ENCODE peak calls at places on chromosomes 7 and 10, in six cellular contexts. K is HCT116, B is spleen, Q is stomach, A is prostate gland, G is upper lobe of left lung. Y is an unnamed sample.

GRCh38 chr10:119199231-119199992 is 8.0 kb upstream of the GRK5 start:
- DNase-seq in K (peak), B (no peak), Q (peak), A (peak), G (no peak), Y (no peak)

GRCh38 chr7:4136036-4136435 is 546.1 kb upstream of the FOXK1 start:
- DNase-seq in K (no peak), B (peak), Q (no peak), A (no peak), G (no peak), Y (no peak)

GRCh38 chr10:71845410-71846406 is 5.3 kb downstream of the PSAP start:
- DNase-seq in K (no peak), B (no peak), Q (no peak), A (no peak), G (no peak), Y (no peak)

GRCh38 chr10:8420182-8420581 is 365.7 kb downstream of the GATA3 start:
- DNase-seq in K (no peak), B (no peak), Q (no peak), A (no peak), G (no peak), Y (no peak)

GRCh38 chr10:83539528-83540308 is 599.6 kb upstream of the GHITM start:
- DNase-seq in K (no peak), B (no peak), Q (no peak), A (no peak), G (no peak), Y (no peak)

GRCh38 chr10:48377751-48378585 is 71.5 kb downstream of the MAPK8 start:
- DNase-seq in K (no peak), B (no peak), Q (no peak), A (no peak), G (no peak), Y (no peak)

GRCh38 chr10:12408472-12408871 is 59.1 kb downstream of the CAMK1D start:
- DNase-seq in K (no peak), B (no peak), Q (no peak), A (no peak), G (no peak), Y (no peak)

GRCh38 chr7:151503902-151504714 is 15.6 kb downstream of the RHEB start:
- DNase-seq in K (no peak), B (no peak), Q (no peak), A (peak), G (no peak), Y (no peak)

DNA sequence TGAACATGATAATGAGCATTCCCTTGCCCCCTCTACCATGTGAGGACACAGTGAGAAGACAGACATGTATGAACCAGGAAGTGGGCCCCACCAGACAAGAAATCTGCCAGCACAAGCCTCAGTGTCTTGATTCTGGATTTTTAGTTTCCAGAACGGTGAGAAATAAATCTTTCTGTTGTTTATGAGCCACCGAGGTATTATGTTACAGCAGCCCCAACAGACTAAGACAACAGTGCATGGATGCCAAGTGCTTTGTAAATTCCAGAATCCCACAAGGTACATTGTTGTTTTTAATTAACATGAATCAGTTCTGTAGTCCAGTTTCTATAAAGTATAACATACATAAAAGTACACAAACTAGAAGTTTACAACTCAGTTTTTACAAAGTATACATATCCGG is 162.2 kb downstream of the ARHGAP21 start:
- DNase-seq in K (no peak), B (no peak), Q (no peak), A (peak), G (no peak), Y (no peak)
- TF ChIP-seq POLR2A in K (no peak), B (no peak), Q (no peak), A (no peak), G (no peak), Y (no peak)

GRCh38 chr7:74483402-74484336 is 30.0 kb downstream of the GTF2IRD1 start:
- DNase-seq in K (no peak), B (no peak), Q (no peak), A (no peak), G (no peak), Y (no peak)
- TF ChIP-seq POLR2AphosphoS5 in K (no peak), B (no peak), Q (no peak), A (peak), G (no peak), Y (no peak)

GRCh38 chr7:8228068-8228467 is 33.9 kb downstream of the ICA1 start:
- DNase-seq in K (no peak), B (no peak), Q (no peak), A (no peak), G (no peak), Y (no peak)

GRCh38 chr7:8229927-8230326 is 32.0 kb downstream of the ICA1 start:
- DNase-seq in K (no peak), B (no peak), Q (no peak), A (no peak), G (no peak), Y (no peak)

GRCh38 chr7:8228766-8229674 is 32.9 kb downstream of the ICA1 start:
- DNase-seq in K (no peak), B (no peak), Q (no peak), A (no peak), G (no peak), Y (no peak)

GRCh38 chr7:8236781-8237407 is 25.1 kb downstream of the ICA1 start:
- DNase-seq in K (no peak), B (no peak), Q (no peak), A (no peak), G (no peak), Y (no peak)

GRCh38 chr7:8232999-8233847 is 28.7 kb downstream of the ICA1 start:
- DNase-seq in K (no peak), B (no peak), Q (no peak), A (no peak), G (no peak), Y (no peak)
- TF ChIP-seq POLR2A in K (no peak), B (no peak), Q (no peak), A (no peak), G (no peak), Y (no peak)

GRCh38 chr10:132401396-132402168 is 4.6 kb downstream of the PWWP2B start:
- DNase-seq in K (no peak), B (peak), Q (peak), A (no peak), G (peak), Y (no peak)
- TF ChIP-seq POLR2AphosphoS5 in K (no peak), B (peak), Q (peak), A (peak), G (peak), Y (no peak)

GRCh38 chr10:89391882-89392756 is at the start of gene IFIT1:
- DNase-seq in K (peak), B (no peak), Q (peak), A (peak), G (no peak), Y (no peak)
- TF ChIP-seq POLR2A in K (peak), B (no peak), Q (no peak), A (peak), G (no peak), Y (no peak)

GRCh38 chr7:43583424-43584199 is 704 bp downstream of the STK17A start:
- DNase-seq in K (no peak), B (peak), Q (peak), A (peak), G (peak), Y (peak)
- TF ChIP-seq POLR2AphosphoS5 in K (peak), B (peak), Q (peak), A (no peak), G (no peak), Y (no peak)

DNA sequence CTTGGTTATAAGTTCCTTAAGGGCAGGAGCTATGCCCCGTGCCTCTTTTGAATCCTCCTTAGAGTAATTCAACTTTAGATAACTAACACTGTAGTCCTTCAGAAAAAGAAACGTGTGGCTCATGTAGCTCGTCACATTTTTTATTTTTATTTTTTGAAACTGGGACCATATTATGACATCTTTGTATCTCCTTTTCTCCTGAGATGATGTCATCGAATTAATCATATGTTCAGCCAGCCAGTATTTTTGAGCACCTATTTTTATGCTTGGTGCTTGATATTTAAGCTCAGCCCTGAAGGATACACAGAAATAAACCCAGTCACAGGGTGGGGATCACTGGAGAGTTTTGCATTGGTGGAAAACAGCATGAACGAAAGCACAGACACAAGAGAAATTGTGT is 22.6 kb upstream of the CELF2 start:
- DNase-seq in K (no peak), B (no peak), Q (no peak), A (no peak), G (no peak), Y (no peak)
- TF ChIP-seq POLR2A in K (no peak), B (no peak), Q (no peak), A (no peak), G (no peak), Y (no peak)

DNA sequence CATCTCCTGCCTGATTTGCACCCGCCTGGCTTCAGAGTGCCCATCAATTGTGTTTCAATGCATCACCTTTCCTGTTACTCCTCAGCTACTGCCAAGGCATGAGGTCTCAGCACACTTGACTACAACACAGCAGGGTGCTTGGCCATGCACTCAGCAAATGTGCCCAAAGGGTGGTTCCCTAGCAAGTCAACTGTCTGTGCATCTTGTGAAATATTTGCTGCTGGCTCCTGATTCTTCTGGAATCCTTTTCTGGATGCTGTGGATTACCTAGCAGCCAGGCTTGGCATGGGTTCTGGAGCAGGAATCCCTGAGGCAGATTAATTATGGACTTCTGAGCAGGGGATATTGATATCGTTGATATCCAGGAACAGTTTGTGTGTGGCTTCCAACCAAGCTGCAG is 662.6 kb upstream of the MGMT start:
- DNase-seq in K (no peak), B (no peak), Q (no peak), A (no peak), G (no peak), Y (no peak)
- TF ChIP-seq POLR2AphosphoS5 in K (no peak), B (no peak), Q (no peak), A (no peak), G (no peak), Y (no peak)

GRCh38 chr7:106284516-106285050 is at the start of gene NAMPT:
- DNase-seq in K (no peak), B (no peak), Q (peak), A (peak), G (peak), Y (no peak)
- TF ChIP-seq POLR2A in K (no peak), B (peak), Q (no peak), A (peak), G (peak), Y (peak)

DNA sequence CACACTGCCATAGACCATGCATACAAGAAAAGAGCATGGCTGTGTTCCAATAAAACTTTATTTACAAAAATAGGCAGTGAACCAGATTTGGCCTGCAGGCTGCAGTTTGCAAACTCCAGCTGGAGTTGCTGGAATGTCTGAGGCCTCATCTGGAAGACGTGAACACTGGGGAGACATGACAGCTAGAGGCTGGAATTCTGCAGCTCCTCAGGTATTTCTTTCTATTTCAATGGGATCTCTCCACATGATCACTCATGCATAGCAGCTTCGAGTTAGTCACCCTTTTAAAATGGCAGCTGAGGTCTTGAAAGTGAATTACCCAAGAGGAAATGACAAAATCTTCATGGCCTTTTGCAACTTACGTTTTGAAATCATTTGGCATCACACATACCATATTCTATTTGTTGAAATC is 52.6 kb upstream of the BET1 start:
- DNase-seq in K (no peak), B (no peak), Q (no peak), A (no peak), G (no peak), Y (no peak)
- TF ChIP-seq POLR2AphosphoS5 in K (no peak), B (no peak), Q (no peak), A (no peak), G (no peak), Y (no peak)